ENCODE peak calls at places on chromosome 13, in six cellular contexts. V, U, T, B, C and I are unnamed samples.

GRCh38 chr13:46575843-46576242 is 22.9 kb downstream of the LRCH1 start:
- DNase-seq in C (no peak), T (no peak), V (no peak), B (no peak), U (no peak), I (no peak)

GRCh38 chr13:62287764-62288163 is 872.1 kb upstream of the PCDH20 start:
- DNase-seq in V (no peak), B (no peak), U (no peak), T (no peak), C (no peak), I (no peak)

GRCh38 chr13:57933606-57934005 is 302.1 kb downstream of the PCDH17 start:
- DNase-seq in U (no peak), T (no peak), B (no peak), V (no peak), C (no peak), I (no peak)

GRCh38 chr13:114185182-114185971 is 6.3 kb downstream of the CFAP97D2 start:
- DNase-seq in U (no peak), C (no peak), V (no peak), B (no peak), T (no peak), I (no peak)

GRCh38 chr13:79085021-79085420 is 321.0 kb downstream of the RBM26 start:
- DNase-seq in U (no peak), V (no peak), B (no peak), C (no peak), T (no peak), I (no peak)

GRCh38 chr13:75481176-75482069 is 546 bp downstream of the TBC1D4 start:
- DNase-seq in U (no peak), C (no peak), B (no peak), V (no peak), T (no peak), I (peak)

GRCh38 chr13:51906581-51906980 is 44.8 kb downstream of the CCDC70 start:
- DNase-seq in T (no peak), V (no peak), C (no peak), U (no peak), B (peak), I (no peak)

GRCh38 chr13:28138756-28139470 is 568 bp downstream of the PAN3 start:
- DNase-seq in U (peak), C (peak), T (no peak), V (peak), B (peak), I (peak)

GRCh38 chr13:47934371-47934770 is 66.7 kb downstream of the SUCLA2 start:
- DNase-seq in V (no peak), U (no peak), B (no peak), T (no peak), C (no peak), I (no peak)

GRCh38 chr13:25911020-25911419 is 140.8 kb downstream of the SHISA2 start:
- DNase-seq in C (no peak), V (peak), B (no peak), T (no peak), U (no peak), I (no peak)

GRCh38 chr13:113455384-113455783 is 2.1 kb upstream of the ADPRHL1 start:
- DNase-seq in U (no peak), V (no peak), B (no peak), C (no peak), T (no peak), I (no peak)

GRCh38 chr13:22238269-22238668 is 567.4 kb downstream of the FGF9 start:
- DNase-seq in U (no peak), B (no peak), T (no peak), C (no peak), V (no peak), I (no peak)

GRCh38 chr13:26880741-26881140 is 120.2 kb upstream of the GPR12 start:
- DNase-seq in T (no peak), U (no peak), V (no peak), B (no peak), C (no peak), I (no peak)

GRCh38 chr13:71913717-71914116 is 46.7 kb upstream of the DACH1 start:
- DNase-seq in T (no peak), U (no peak), V (no peak), B (no peak), C (no peak), I (no peak)

GRCh38 chr13:71912524-71912923 is 45.5 kb upstream of the DACH1 start:
- DNase-seq in U (no peak), C (no peak), V (no peak), B (no peak), T (no peak), I (no peak)
- TF ChIP-seq SIN3A in U (no peak), C (no peak), V (no peak), B (no peak), T (no peak), I (no peak)

DNA sequence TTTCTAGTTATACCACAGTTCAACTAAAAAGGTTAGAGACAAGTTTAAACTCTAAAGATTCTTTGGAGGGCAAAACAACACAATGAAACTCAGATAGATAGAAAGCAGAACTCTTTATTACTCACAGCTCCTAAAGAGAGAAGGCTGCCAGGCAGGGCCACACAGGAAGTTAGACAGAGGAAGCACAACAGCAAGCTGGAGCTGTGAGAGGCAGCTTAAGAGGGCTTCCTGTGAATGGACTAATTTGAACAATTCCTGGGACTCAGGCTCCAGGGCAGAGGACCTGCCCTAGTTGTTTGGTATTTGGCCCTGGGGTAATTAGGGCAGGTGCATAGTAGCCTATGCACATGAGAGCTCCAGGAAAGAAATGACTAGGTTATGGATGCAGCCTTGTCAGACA is 803.6 kb downstream of the DIAPH3 start:
- DNase-seq in C (no peak), U (no peak), B (no peak), T (no peak), V (no peak), I (no peak)
- TF ChIP-seq SIN3A in C (no peak), U (no peak), B (no peak), T (no peak), V (no peak), I (no peak)

GRCh38 chr13:109344552-109345157 is 441.7 kb downstream of the IRS2 start:
- DNase-seq in C (no peak), V (no peak), T (no peak), U (no peak), B (peak), I (no peak)

GRCh38 chr13:109346060-109346459 is 440.3 kb downstream of the IRS2 start:
- DNase-seq in V (no peak), T (no peak), C (no peak), U (no peak), B (no peak), I (no peak)

GRCh38 chr13:109351236-109351635 is 435.1 kb downstream of the IRS2 start:
- DNase-seq in B (no peak), C (no peak), V (no peak), T (no peak), U (no peak), I (no peak)

GRCh38 chr13:109345433-109345941 is 440.9 kb downstream of the IRS2 start:
- DNase-seq in U (no peak), B (no peak), V (no peak), C (no peak), T (no peak), I (no peak)

GRCh38 chr13:109348514-109349340 is 437.7 kb downstream of the IRS2 start:
- DNase-seq in B (no peak), V (no peak), C (no peak), U (no peak), T (no peak), I (no peak)
- TF ChIP-seq SIN3A in B (no peak), V (no peak), C (no peak), U (no peak), T (no peak), I (no peak)

GRCh38 chr13:107234315-107234714 is 666.4 kb upstream of the ARGLU1 start:
- DNase-seq in T (no peak), V (no peak), B (no peak), U (no peak), C (no peak), I (no peak)

GRCh38 chr13:107244241-107244640 is 676.3 kb upstream of the ARGLU1 start:
- DNase-seq in C (no peak), U (no peak), B (no peak), V (no peak), T (no peak), I (no peak)

GRCh38 chr13:107242138-107242537 is 674.2 kb upstream of the ARGLU1 start:
- DNase-seq in T (no peak), V (no peak), B (no peak), U (no peak), C (no peak), I (no peak)

GRCh38 chr13:107238262-107238661 is 670.3 kb upstream of the ARGLU1 start:
- DNase-seq in V (no peak), T (no peak), U (no peak), B (no peak), C (no peak), I (no peak)

DNA sequence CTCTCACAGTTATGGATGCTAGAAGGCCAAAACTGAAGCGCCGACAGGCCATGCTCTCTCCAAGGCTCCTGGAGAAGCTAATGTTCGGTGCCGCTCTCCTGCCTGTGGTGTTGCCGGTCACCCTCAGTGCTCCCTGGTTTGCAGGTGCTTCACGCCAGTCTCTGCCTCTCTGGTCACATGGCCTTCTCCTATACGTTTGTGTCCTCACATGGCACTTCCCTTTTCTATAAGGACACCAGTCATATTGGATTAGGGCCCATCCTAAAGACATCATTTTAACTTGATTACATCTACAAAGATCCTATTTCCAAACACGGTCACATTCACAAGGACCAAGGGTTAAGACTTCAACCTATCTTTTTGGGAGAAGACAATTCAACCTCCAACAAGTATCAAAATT is 671.3 kb upstream of the ARGLU1 start:
- DNase-seq in C (no peak), V (no peak), B (no peak), T (no peak), U (no peak), I (no peak)
- TF ChIP-seq SIN3A in C (no peak), V (no peak), B (no peak), T (no peak), U (no peak), I (no peak)